ENCODE peak calls at places on chromosomes 12 and 14, in five cellular contexts. U is K562, M is HepG2, L is H1, P is GM12878. J is an unnamed sample.

GRCh38 chr12:51090705-51091229 is 7.4 kb upstream of the CSRNP2 start:
- DNase-seq in U (no peak), M (no peak), L (no peak), P (no peak), J (no peak)

GRCh38 chr12:52494518-52494917 is 1.5 kb upstream of the KRT6A start:
- DNase-seq in U (no peak), M (no peak), L (no peak), P (no peak), J (no peak)

GRCh38 chr14:97113339-97113738 is 316.2 kb downstream of the VRK1 start:
- DNase-seq in U (no peak), M (no peak), L (no peak), P (no peak), J (no peak)

GRCh38 chr14:74512431-74512830 is 18.9 kb downstream of the ISCA2 start:
- DNase-seq in U (no peak), M (no peak), L (no peak), P (no peak), J (no peak)

GRCh38 chr12:92571844-92572543 is 130.8 kb upstream of the PLEKHG7 start:
- DNase-seq in U (no peak), M (no peak), L (no peak), P (no peak), J (no peak)

GRCh38 chr14:68943107-68943506 is 36.0 kb downstream of the ACTN1 start:
- DNase-seq in U (no peak), M (no peak), L (no peak), P (no peak), J (no peak)

GRCh38 chr12:131869871-131870418 is 24.5 kb upstream of the ULK1 start:
- DNase-seq in U (no peak), M (no peak), L (no peak), P (no peak), J (peak; percentile 18)

GRCh38 chr12:47307680-47308399 is 228.1 kb upstream of the AMIGO2 start:
- DNase-seq in U (peak; percentile 13), M (peak; percentile 43), L (no peak), P (peak; percentile 31), J (peak; percentile 19)

GRCh38 chr14:27056586-27056985 is 458.8 kb upstream of the NOVA1 start:
- DNase-seq in U (no peak), M (no peak), L (no peak), P (no peak), J (no peak)

GRCh38 chr14:74275265-74275841 is 27.4 kb downstream of the ABCD4 start:
- DNase-seq in U (no peak), M (no peak), L (no peak), P (no peak), J (no peak)

GRCh38 chr14:101601603-101602465 is 40.5 kb downstream of the DIO3 start:
- DNase-seq in U (no peak), M (no peak), L (no peak), P (no peak), J (no peak)

GRCh38 chr14:92099802-92100201 is 6.6 kb downstream of the ATXN3 start:
- DNase-seq in U (no peak), M (no peak), L (no peak), P (no peak), J (no peak)

GRCh38 chr14:100588671-100589070 is 1.5 kb upstream of the BEGAIN start:
- DNase-seq in U (no peak), M (no peak), L (no peak), P (no peak), J (no peak)

GRCh38 chr12:58443273-58443980 is 476.9 kb downstream of the LRIG3 start:
- DNase-seq in U (no peak), M (peak; percentile 28), L (peak; percentile 52), P (no peak), J (peak; percentile 5)

GRCh38 chr14:68655021-68655811 is 137.7 kb downstream of the ZFP36L1 start:
- DNase-seq in U (no peak), M (peak; percentile 53), L (peak; percentile 35), P (no peak), J (peak; percentile 75)

GRCh38 chr12:49553512-49554088 is 14.3 kb downstream of the MCRS1 start:
- DNase-seq in U (peak; percentile 50), M (peak; percentile 58), L (no peak), P (no peak), J (peak; percentile 73)

GRCh38 chr14:44612002-44612401 is 104.9 kb upstream of the FSCB start:
- DNase-seq in U (no peak), M (no peak), L (no peak), P (no peak), J (no peak)

GRCh38 chr12:55829967-55830600 is 697 bp upstream of the DNAJC14 start:
- DNase-seq in U (peak; percentile 82), M (no peak), L (peak; percentile 84), P (no peak), J (peak; percentile 79)

GRCh38 chr12:28536088-28536487 is 345.8 kb downstream of the CCDC91 start:
- DNase-seq in U (no peak), M (no peak), L (no peak), P (no peak), J (no peak)

GRCh38 chr12:108253540-108253939 is 85.6 kb downstream of the CMKLR1 start:
- DNase-seq in U (no peak), M (no peak), L (no peak), P (no peak), J (peak; percentile 70)

GRCh38 chr12:78194448-78194847 is 363.8 kb downstream of the NAV3 start:
- DNase-seq in U (no peak), M (no peak), L (no peak), P (no peak), J (no peak)

GRCh38 chr14:57089901-57090300 is 178.8 kb downstream of the EXOC5 start:
- DNase-seq in U (no peak), M (no peak), L (no peak), P (no peak), J (no peak)

GRCh38 chr14:94787092-94787491 is 17.2 kb upstream of the GSC start:
- DNase-seq in U (no peak), M (no peak), L (no peak), P (no peak), J (no peak)

GRCh38 chr12:2959508-2960431 is 573 bp downstream of the TEAD4 start:
- DNase-seq in U (peak; percentile 65), M (peak; percentile 21), L (peak; percentile 73), P (no peak), J (peak; percentile 88)

GRCh38 chr12:64098709-64099354 is 123.3 kb downstream of the KICS2 start:
- DNase-seq in U (no peak), M (no peak), L (no peak), P (no peak), J (no peak)

GRCh38 chr12:47394070-47394469 is 311.8 kb downstream of the RPAP3 start:
- DNase-seq in U (no peak), M (no peak), L (no peak), P (no peak), J (no peak)

GRCh38 chr12:74537126-74537706 is 419 bp upstream of the ATXN7L3B start:
- DNase-seq in U (peak; percentile 32), M (peak; percentile 56), L (no peak), P (peak; percentile 48), J (peak; percentile 50)

GRCh38 chr14:72780771-72781170 is 113.1 kb downstream of the DPF3 start:
- DNase-seq in U (no peak), M (no peak), L (peak; percentile 19), P (no peak), J (no peak)

GRCh38 chr12:94941440-94941862 is 62.0 kb downstream of the NDUFA12 start:
- DNase-seq in U (peak; percentile 21), M (no peak), L (no peak), P (no peak), J (peak; percentile 33)
- TF ChIP-seq EP300 in U (no peak), M (no peak), L (no peak), P (no peak), J (no peak)

GRCh38 chr12:96811083-96811482 is 96.0 kb upstream of the NEDD1 start:
- DNase-seq in U (no peak), M (peak; percentile 46), L (no peak), P (no peak), J (no peak)
- TF ChIP-seq TAF1 in U (no peak), M (no peak), L (no peak), P (no peak), J (no peak)

DNA sequence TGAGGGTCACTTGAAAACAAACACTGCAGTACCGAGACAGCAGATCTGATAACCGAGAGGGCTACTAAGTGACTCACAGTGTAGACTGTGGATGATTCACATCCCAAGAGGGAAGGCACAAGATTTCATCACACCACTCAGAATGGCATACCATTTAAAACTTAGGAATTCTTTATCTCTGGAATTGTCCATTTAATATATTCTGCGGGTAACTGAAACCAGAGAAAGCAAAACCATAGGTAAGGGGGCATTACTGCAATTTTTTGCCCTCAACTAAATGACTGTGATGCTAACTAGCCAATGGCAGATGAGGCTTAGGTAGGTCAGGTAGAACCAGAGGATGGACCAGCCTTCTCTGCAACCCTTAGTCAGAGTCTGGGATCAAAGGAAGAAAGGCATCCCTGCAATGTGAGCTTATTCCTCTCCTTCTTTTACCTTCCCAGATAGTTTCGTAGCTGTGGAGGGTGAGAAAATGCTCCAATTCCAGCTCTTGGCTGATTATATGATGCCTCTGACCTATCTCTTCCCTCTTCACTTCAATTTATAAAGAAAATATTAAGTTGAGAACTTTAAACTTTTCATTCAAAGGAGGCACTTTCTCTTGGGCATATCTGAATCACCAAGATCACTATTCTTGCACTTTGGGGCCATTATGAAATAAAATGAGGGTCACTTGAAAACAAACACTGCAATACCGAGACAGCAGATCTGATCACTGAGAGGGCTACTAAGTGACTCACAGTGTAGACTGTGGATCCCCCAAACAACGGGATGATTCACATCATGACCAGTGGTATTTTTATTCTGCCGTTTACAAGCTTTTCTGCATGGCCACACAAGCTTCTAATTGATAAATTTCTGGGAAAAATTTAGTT is 6.8 kb downstream of the ART4 start:
- DNase-seq in U (no peak), M (peak; percentile 68), L (no peak), P (no peak), J (no peak)
- TF ChIP-seq EP300 in U (peak; percentile 17), M (no peak), L (no peak), P (no peak), J (no peak)

DNA sequence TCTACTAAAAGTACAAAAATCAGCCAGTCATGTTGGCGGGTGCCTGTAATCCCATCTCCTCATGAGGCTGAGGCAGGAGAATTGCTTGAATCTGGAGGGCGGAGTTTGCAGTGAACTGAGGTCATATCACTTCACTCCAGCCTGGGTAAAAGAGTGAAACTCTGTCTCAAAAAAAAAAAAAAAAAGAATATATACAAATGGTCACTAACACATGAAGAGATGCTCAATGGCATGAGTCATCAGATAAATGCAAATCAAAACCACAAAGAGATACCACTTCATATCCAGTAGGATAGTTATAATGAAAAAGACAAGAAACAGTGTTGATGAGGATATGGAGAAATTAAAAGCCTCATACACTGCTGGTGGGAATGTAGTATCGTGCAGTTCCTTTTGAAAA is 33.6 kb upstream of the METAP2 start:
- DNase-seq in U (no peak), M (no peak), L (no peak), P (no peak), J (no peak)
- TF ChIP-seq TAF1 in U (no peak), M (no peak), L (no peak), P (no peak), J (no peak)

J was measured in SK-N-SH.